ENCODE peak calls at places on chromosomes 1 and 21, in six cellular contexts. U is Caki2, A is NCI-H1694, Q is left ventricle myocardium inferior, Y is germinal center, F is ovary. N is an unnamed sample.

GRCh38 chr1:30782361-30783243 is 25.0 kb upstream of the LAPTM5 start:
- DNase-seq in U (peak), F (peak), Y (peak), A (peak), Q (peak), N (peak)

GRCh38 chr21:38956791-38957571 is 151.3 kb downstream of the ETS2 start:
- DNase-seq in Q (no peak), U (no peak), Y (no peak), F (no peak), A (no peak), N (no peak)

GRCh38 chr21:37842163-37842919 is 73.9 kb downstream of the KCNJ6 start:
- DNase-seq in U (no peak), F (no peak), Y (no peak), Q (no peak), A (no peak), N (no peak)

GRCh38 chr1:7989762-7990428 is 28.4 kb downstream of the PARK7 start:
- DNase-seq in F (no peak), A (no peak), Q (no peak), U (no peak), Y (no peak), N (no peak)

GRCh38 chr1:111516008-111516535 is 12.6 kb upstream of the ADORA3 start:
- DNase-seq in A (no peak), Y (peak), F (peak), U (no peak), Q (peak), N (peak)

GRCh38 chr1:7827134-7827955 is 25.5 kb downstream of the UTS2 start:
- DNase-seq in U (no peak), Q (no peak), Y (no peak), F (peak), A (no peak), N (peak)

GRCh38 chr1:10724948-10725852 is 71.2 kb downstream of the CASZ1 start:
- DNase-seq in F (no peak), A (peak), Y (no peak), Q (peak), U (no peak), N (no peak)

GRCh38 chr1:8011016-8011415 is 15.1 kb downstream of the ERRFI1 start:
- DNase-seq in A (no peak), F (no peak), Q (no peak), U (no peak), Y (no peak), N (no peak)

GRCh38 chr21:41124626-41125240 is 43.2 kb upstream of the BACE2 start:
- DNase-seq in Q (no peak), Y (no peak), F (no peak), U (no peak), A (no peak), N (no peak)